ENCODE peak calls at places on chromosomes 3 and 15, in six cellular contexts. U, Y, J, I, M and D are unnamed samples.

GRCh38 chr3:128449111-128449638 is 17.5 kb downstream of the DNAJB8 start:
- DNase-seq in U (no peak), Y (no peak), J (no peak), I (no peak), M (no peak), D (no peak)

GRCh38 chr15:65862682-65863081 is 6.6 kb upstream of the RAB11A start:
- DNase-seq in U (peak; percentile 58), Y (peak; percentile 75), J (no peak), I (peak; percentile 38), M (no peak), D (no peak)

GRCh38 chr15:90868261-90868689 is at the start of gene FURIN:
- DNase-seq in U (peak; percentile 26), Y (no peak), J (no peak), I (no peak), M (no peak), D (no peak)

GRCh38 chr15:85993116-85993515 is 86.6 kb upstream of the AGBL1 start:
- DNase-seq in U (no peak), Y (no peak), J (no peak), I (no peak), M (no peak), D (no peak)

GRCh38 chr3:128076783-128077624 is 24.8 kb downstream of the SEC61A1 start:
- DNase-seq in U (peak; percentile 39), Y (no peak), J (peak; percentile 44), I (peak; percentile 49), M (peak; percentile 92), D (no peak)

GRCh38 chr15:61530769-61531168 is 301.7 kb upstream of the RORA start:
- DNase-seq in U (no peak), Y (no peak), J (no peak), I (no peak), M (no peak), D (no peak)

GRCh38 chr15:48062476-48062875 is 58.3 kb upstream of the SLC24A5 start:
- DNase-seq in U (peak; percentile 8), Y (peak; percentile 44), J (no peak), I (no peak), M (no peak), D (no peak)

GRCh38 chr15:36331531-36332275 is 247.7 kb upstream of the CDIN1 start:
- DNase-seq in U (no peak), Y (no peak), J (no peak), I (no peak), M (no peak), D (no peak)

GRCh38 chr3:21515417-21515816 is 235.6 kb downstream of the ZNF385D start:
- DNase-seq in U (no peak), Y (no peak), J (no peak), I (no peak), M (no peak), D (no peak)

GRCh38 chr3:21517184-21517583 is 233.8 kb downstream of the ZNF385D start:
- DNase-seq in U (no peak), Y (no peak), J (no peak), I (no peak), M (no peak), D (no peak)
- H3K27ac ChIP-seq in U (no peak overlapping the region), Y (no peak overlapping the region), J (no peak overlapping the region), I (no peak overlapping the region), M (no peak overlapping the region), D (no peak overlapping the region)

GRCh38 chr15:68781209-68781608 is 39.5 kb downstream of the ANP32A start:
- DNase-seq in U (no peak), Y (no peak), J (no peak), I (no peak), M (no peak), D (no peak)
- TF ChIP-seq CTCF in U (no peak), Y (no peak), J (no peak), I (no peak), M (no peak), D (no peak)

DNA sequence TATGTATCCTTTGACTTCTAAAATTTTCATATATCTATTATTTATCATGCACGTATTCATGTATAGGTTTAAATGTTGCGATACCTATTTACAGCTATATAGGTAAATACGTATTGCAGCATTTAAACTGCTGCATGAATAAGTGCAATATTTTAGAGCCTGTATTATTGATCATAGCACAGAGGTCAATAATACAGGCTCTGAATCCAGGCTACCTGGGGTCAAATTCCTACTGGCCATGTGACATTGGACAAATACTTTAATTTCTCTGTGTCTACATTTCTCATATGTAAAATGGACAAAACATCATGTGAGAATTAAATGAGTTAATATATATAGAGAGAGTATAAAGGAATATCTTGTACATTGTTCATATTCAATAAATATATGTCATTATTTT is 352.9 kb upstream of the ROBO2 start:
- DNase-seq in U (no peak), Y (no peak), J (no peak), I (no peak), M (no peak), D (no peak)
- H3K27ac ChIP-seq in U (no peak overlapping the region), Y (no peak overlapping the region), J (no peak overlapping the region), I (no peak overlapping the region), M (no peak overlapping the region), D (no peak overlapping the region)

GRCh38 chr15:62539236-62539635 is 374.2 kb upstream of the C2CD4B start:
- DNase-seq in U (no peak), Y (no peak), J (no peak), I (no peak), M (no peak), D (no peak)
- TF ChIP-seq CTCF in U (no peak), Y (no peak), J (no peak), I (no peak), M (no peak), D (no peak)

DNA sequence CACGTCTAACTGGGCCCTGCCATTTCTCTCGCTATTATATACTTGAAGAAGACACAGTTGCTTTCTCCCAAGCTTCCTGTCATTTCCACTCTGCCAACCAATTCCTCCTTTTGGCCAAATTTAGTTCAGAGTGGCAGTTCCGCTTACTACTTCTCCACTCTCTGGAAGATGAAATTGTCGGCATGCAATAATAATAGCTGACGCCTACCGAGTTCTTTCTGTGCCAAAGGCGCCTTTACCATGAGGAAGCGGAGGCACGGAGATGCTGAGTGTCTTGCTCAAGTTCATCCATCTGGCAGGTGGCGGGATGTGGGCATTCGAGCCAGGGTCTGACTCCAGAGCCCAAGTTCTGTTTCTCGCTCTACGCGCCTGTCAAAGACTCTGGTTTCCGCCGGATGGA is 14.6 kb upstream of the NRROS start:
- DNase-seq in U (peak; percentile 23), Y (no peak), J (peak; percentile 35), I (no peak), M (no peak), D (no peak)
- H3K27ac ChIP-seq in U (no peak overlapping the region), Y (no peak overlapping the region), J (no peak overlapping the region), I (peak overlapping the region; percentile 47), M (peak overlapping the region; percentile 72), D (peak overlapping the region; percentile 75)

GRCh38 chr15:78422571-78423340 is 15.3 kb upstream of the IREB2 start:
- DNase-seq in U (peak; percentile 73), Y (peak; percentile 58), J (peak; percentile 51), I (peak; percentile 72), M (no peak), D (no peak)
- TF ChIP-seq CTCF in U (peak; percentile 81), Y (peak; percentile 97), J (peak; percentile 89), I (peak; percentile 76), M (peak; percentile 72), D (peak; percentile 54)

DNA sequence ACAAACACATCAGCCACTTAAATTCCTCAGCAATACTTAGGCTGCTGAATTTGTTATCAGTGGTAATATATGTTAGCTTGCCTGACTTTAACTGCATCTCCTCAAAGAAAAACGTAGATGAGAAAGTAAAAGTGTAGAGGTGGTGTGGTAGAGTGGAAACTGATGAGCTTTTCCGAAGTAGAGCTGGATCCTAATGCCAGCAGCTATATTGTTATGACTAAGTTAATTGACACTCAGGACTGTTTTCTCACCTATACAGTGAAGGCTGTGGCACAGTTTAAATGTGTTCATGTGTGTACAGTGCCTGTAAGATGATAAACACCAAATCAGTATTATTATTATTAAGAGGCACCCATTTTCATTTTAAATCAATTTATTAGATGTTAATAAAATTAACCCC is 174.9 kb downstream of the TNIK start:
- DNase-seq in U (no peak), Y (no peak), J (no peak), I (no peak), M (no peak), D (no peak)
- H3K27ac ChIP-seq in U (no peak overlapping the region), Y (peak overlapping the region; percentile 100), J (peak overlapping the region; percentile 90), I (peak overlapping the region; percentile 30), M (no peak overlapping the region), D (peak overlapping the region; percentile 11)

GRCh38 chr3:114155370-114155821 is 23.5 kb downstream of the DRD3 start:
- DNase-seq in U (peak; percentile 34), Y (peak; percentile 34), J (no peak), I (no peak), M (no peak), D (no peak)
- TF ChIP-seq CTCF in U (peak; percentile 26), Y (peak; percentile 80), J (peak; percentile 21), I (no peak), M (no peak), D (peak; percentile 48)

GRCh38 chr15:63752075-63752684 is 81.6 kb downstream of the HERC1 start:
- DNase-seq in U (peak; percentile 44), Y (peak; percentile 67), J (no peak), I (peak; percentile 28), M (no peak), D (no peak)
- H3K27ac ChIP-seq in U (no peak overlapping the region), Y (no peak overlapping the region), J (peak overlapping the region; percentile 28), I (no peak overlapping the region), M (no peak overlapping the region), D (no peak overlapping the region)

DNA sequence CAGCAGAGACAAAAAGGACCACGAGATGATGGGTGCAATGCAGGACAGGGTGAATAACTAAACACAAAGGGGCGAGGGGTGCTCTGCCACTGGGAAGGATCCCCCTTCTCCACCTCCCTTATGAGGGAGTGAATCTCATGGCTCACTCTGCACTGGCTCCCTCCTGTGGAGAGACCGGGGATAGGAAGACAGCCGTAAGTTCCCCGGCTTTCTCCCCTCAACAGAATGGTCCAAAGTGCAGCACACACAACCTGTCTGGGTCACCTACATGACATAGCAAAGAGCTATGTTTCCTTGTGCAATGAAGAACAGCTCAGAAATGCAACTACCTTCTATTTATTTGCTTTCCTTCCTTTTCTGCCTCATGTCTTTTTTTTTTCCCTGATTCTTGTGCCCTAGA is 7.8 kb upstream of the ACSBG1 start:
- DNase-seq in U (no peak), Y (no peak), J (no peak), I (no peak), M (no peak), D (no peak)
- TF ChIP-seq CTCF in U (peak; percentile 3), Y (peak; percentile 73), J (peak; percentile 50), I (no peak), M (no peak), D (peak; percentile 44)